ENCODE peak calls at places on chromosomes 11 and 22, in four cellular contexts. One of them, this sample, is unnamed.

GRCh38 chr11:62909107-62909894 is 11.9 kb downstream of the CHRM1 start:
- DNase-seq in cardiac fibroblast: peak; percentile 68
- DNase-seq in astrocyte of the cerebellum: peak; percentile 59
- DNase-seq in A549: peak; percentile 56
- DNase-seq in this sample: no peak

GRCh38 chr22:48251629-48252028 is 1489.2 kb downstream of the TBC1D22A start:
- DNase-seq in astrocyte of the cerebellum: no peak
- DNase-seq in cardiac fibroblast: no peak
- DNase-seq in A549: no peak
- DNase-seq in this sample: no peak

GRCh38 chr11:75421035-75421602 is 11.9 kb downstream of the KLHL35 start:
- DNase-seq in cardiac fibroblast: no peak
- DNase-seq in astrocyte of the cerebellum: no peak
- DNase-seq in A549: no peak
- DNase-seq in this sample: no peak

GRCh38 chr22:20548806-20549205 is 41.4 kb downstream of the MED15 start:
- DNase-seq in cardiac fibroblast: no peak
- DNase-seq in A549: no peak
- DNase-seq in astrocyte of the cerebellum: no peak
- DNase-seq in this sample: no peak

GRCh38 chr11:64787526-64788320 is 9.4 kb upstream of the SF1 start:
- DNase-seq in cardiac fibroblast: peak; percentile 66
- DNase-seq in A549: peak; percentile 72
- DNase-seq in astrocyte of the cerebellum: no peak
- DNase-seq in this sample: no peak

GRCh38 chr11:120122921-120123683 is 14.8 kb downstream of the TRIM29 start:
- DNase-seq in astrocyte of the cerebellum: no peak
- DNase-seq in A549: no peak
- DNase-seq in cardiac fibroblast: no peak
- DNase-seq in this sample: no peak

GRCh38 chr11:94825111-94825880 is 57.1 kb downstream of the AMOTL1 start:
- DNase-seq in astrocyte of the cerebellum: no peak
- DNase-seq in cardiac fibroblast: no peak
- DNase-seq in A549: no peak
- DNase-seq in this sample: no peak

GRCh38 chr11:70415176-70415575 is 16.8 kb downstream of the CTTN start:
- DNase-seq in A549: peak; percentile 20
- DNase-seq in astrocyte of the cerebellum: peak; percentile 22
- DNase-seq in cardiac fibroblast: peak; percentile 89
- DNase-seq in this sample: no peak

GRCh38 chr11:1131033-1131911 is 26.5 kb upstream of the MUC5AC start:
- DNase-seq in astrocyte of the cerebellum: no peak
- DNase-seq in cardiac fibroblast: no peak
- DNase-seq in A549: no peak
- DNase-seq in this sample: no peak

GRCh38 chr11:18890615-18891014 is 48.6 kb downstream of the MRGPRX1 start:
- DNase-seq in cardiac fibroblast: no peak
- DNase-seq in astrocyte of the cerebellum: no peak
- DNase-seq in A549: no peak
- DNase-seq in this sample: no peak

GRCh38 chr22:40560994-40561515 is 75.5 kb downstream of the MRTFA start:
- DNase-seq in cardiac fibroblast: no peak
- DNase-seq in A549: no peak
- DNase-seq in astrocyte of the cerebellum: no peak
- DNase-seq in this sample: no peak

GRCh38 chr11:11987503-11988022 is 20.9 kb downstream of the DKK3 start:
- DNase-seq in A549: peak; percentile 66
- DNase-seq in cardiac fibroblast: peak; percentile 64
- DNase-seq in astrocyte of the cerebellum: no peak
- DNase-seq in this sample: no peak

GRCh38 chr11:126129681-126130671 is 67.3 kb upstream of the CDON start:
- DNase-seq in cardiac fibroblast: no peak
- DNase-seq in A549: no peak
- DNase-seq in astrocyte of the cerebellum: no peak
- DNase-seq in this sample: no peak

GRCh38 chr11:40445391-40445790 is 1014.1 kb downstream of the LRRC4C start:
- DNase-seq in A549: peak; percentile 6
- DNase-seq in astrocyte of the cerebellum: no peak
- DNase-seq in cardiac fibroblast: no peak
- DNase-seq in this sample: peak; percentile 27

GRCh38 chr11:3123316-3123715 is 41.8 kb downstream of the OSBPL5 start:
- DNase-seq in cardiac fibroblast: peak; percentile 22
- DNase-seq in astrocyte of the cerebellum: peak; percentile 55
- DNase-seq in A549: no peak
- DNase-seq in this sample: no peak

GRCh38 chr11:72799441-72799840 is 5.6 kb upstream of the STARD10 start:
- DNase-seq in A549: no peak
- DNase-seq in cardiac fibroblast: no peak
- DNase-seq in astrocyte of the cerebellum: no peak
- DNase-seq in this sample: no peak

GRCh38 chr11:64581057-64581523 is 9.9 kb upstream of the SLC22A12 start:
- DNase-seq in A549: no peak
- DNase-seq in astrocyte of the cerebellum: no peak
- DNase-seq in cardiac fibroblast: no peak
- DNase-seq in this sample: no peak

DNA sequence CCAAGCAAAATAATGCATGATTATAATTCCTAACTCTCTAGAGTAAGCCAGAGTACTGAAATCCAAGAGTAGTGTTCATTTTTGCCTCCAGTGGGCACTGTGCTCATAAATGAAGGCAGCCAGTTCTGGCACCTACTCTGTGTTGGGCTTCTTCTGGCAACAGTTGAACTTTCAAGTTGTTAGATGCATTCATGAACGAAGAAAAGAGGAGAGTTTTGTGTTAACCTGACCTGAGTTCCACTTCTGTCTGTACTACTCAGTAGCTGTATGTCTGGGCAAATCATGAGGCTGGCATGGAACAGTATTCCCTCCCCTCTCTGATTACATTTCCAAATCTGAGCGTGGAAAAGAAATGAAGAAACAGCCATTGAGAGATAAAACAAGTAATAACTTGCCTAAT is 20.3 kb upstream of the TENM4 start:
- DNase-seq in cardiac fibroblast: peak; percentile 49
- DNase-seq in astrocyte of the cerebellum: no peak
- DNase-seq in A549: no peak
- DNase-seq in this sample: no peak
- TF ChIP-seq CTCF in cardiac fibroblast: peak; percentile 47
- TF ChIP-seq CTCF in astrocyte of the cerebellum: peak; percentile 76
- TF ChIP-seq CTCF in A549: peak; percentile 31
- TF ChIP-seq CTCF in this sample: peak; percentile 84

GRCh38 chr22:28741758-28742561 is at the start of the genes CHEK2 and HSCB:
- DNase-seq in A549: peak; percentile 97
- DNase-seq in astrocyte of the cerebellum: peak; percentile 98
- DNase-seq in cardiac fibroblast: peak; percentile 99
- DNase-seq in this sample: peak; percentile 86
- TF ChIP-seq CTCF in A549: no peak
- TF ChIP-seq CTCF in astrocyte of the cerebellum: no peak
- TF ChIP-seq CTCF in cardiac fibroblast: no peak
- TF ChIP-seq CTCF in this sample: no peak

DNA sequence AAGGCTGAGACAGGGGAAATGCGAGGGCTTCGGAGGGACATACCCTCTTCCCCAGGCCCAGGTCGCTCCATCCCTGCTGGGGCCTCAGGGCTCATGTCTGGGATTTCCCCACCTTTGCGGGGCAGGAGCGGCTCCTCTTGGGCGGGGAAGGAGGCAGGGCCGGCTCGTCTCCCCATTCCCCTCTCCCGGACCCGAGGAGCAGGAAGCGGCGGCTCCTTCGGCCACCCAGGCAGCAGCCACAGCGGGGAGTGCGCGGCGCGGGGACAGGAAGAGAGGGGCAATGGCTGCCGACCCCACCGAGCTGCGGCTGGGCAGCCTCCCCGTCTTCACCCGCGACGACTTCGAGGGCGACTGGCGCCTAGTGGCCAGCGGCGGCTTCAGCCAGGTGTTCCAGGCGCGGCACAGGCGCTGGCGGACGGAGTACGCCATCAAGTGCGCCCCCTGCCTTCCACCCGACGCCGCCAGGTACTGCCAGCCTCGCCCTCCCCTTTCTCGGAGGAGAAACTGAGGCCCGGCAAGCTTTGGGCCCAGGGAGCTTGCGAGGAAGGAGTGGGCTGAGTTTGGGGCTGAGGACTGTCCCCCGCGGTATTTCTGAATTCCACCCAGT is at the start of gene ANKK1:
- DNase-seq in astrocyte of the cerebellum: no peak
- DNase-seq in A549: no peak
- DNase-seq in cardiac fibroblast: no peak
- DNase-seq in this sample: no peak
- TF ChIP-seq CTCF in astrocyte of the cerebellum: no peak
- TF ChIP-seq CTCF in A549: no peak
- TF ChIP-seq CTCF in cardiac fibroblast: no peak
- TF ChIP-seq CTCF in this sample: no peak

DNA sequence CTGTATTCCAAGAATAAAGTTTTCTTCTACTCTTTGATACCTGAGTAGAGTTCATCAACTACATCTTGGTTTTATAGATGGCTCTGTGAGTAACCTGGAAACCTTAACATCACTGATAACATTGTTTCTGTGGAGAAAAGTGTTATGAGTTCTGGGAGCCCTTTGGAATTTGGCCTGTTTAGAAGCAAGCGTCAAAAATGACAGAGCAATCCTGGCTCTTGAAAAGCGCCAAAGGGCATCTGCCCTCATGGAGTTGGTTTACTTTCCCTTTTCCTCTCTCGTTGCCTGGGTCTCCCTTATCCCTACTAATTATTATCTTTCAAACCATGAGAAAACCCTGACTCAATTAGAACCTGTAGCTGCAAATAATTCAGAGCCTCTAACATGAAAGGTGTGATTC is 140.1 kb downstream of the DBX1 start:
- DNase-seq in A549: no peak
- DNase-seq in cardiac fibroblast: no peak
- DNase-seq in astrocyte of the cerebellum: no peak
- DNase-seq in this sample: no peak
- TF ChIP-seq CTCF in A549: no peak
- TF ChIP-seq CTCF in cardiac fibroblast: no peak
- TF ChIP-seq CTCF in astrocyte of the cerebellum: no peak
- TF ChIP-seq CTCF in this sample: no peak

GRCh38 chr11:130037881-130038601 is 31.7 kb upstream of the APLP2 start:
- DNase-seq in astrocyte of the cerebellum: no peak
- DNase-seq in cardiac fibroblast: peak; percentile 57
- DNase-seq in A549: no peak
- DNase-seq in this sample: no peak
- TF ChIP-seq CTCF in astrocyte of the cerebellum: no peak
- TF ChIP-seq CTCF in cardiac fibroblast: no peak
- TF ChIP-seq CTCF in A549: no peak
- TF ChIP-seq CTCF in this sample: no peak